ENCODE peak calls at places on chromosomes 7 and 10, in four cellular contexts. One of them, this sample, is unnamed.

GRCh38 chr7:22193361-22194016 is 163.5 kb downstream of the RAPGEF5 start:
- DNase-seq in uterus: peak; percentile 50
- DNase-seq in foreskin keratinocyte: peak; percentile 28
- DNase-seq in kidney: peak; percentile 70
- DNase-seq in this sample: no peak

GRCh38 chr10:69088801-69089501 is 1.0 kb downstream of the SRGN start:
- DNase-seq in uterus: no peak
- DNase-seq in foreskin keratinocyte: no peak
- DNase-seq in kidney: no peak
- DNase-seq in this sample: no peak

GRCh38 chr7:68148440-68148839 is 1151.8 kb downstream of the TYW1 start:
- DNase-seq in uterus: no peak
- DNase-seq in foreskin keratinocyte: no peak
- DNase-seq in kidney: no peak
- DNase-seq in this sample: no peak

GRCh38 chr7:114790526-114790925 is 131.4 kb upstream of the MDFIC start:
- DNase-seq in uterus: no peak
- DNase-seq in foreskin keratinocyte: no peak
- DNase-seq in kidney: no peak
- DNase-seq in this sample: no peak

GRCh38 chr10:96720422-96721206 is at the start of gene PIK3AP1:
- DNase-seq in uterus: peak; percentile 21
- DNase-seq in foreskin keratinocyte: no peak
- DNase-seq in kidney: peak; percentile 85
- DNase-seq in this sample: no peak

GRCh38 chr10:100811261-100811660 is 65.9 kb downstream of the PAX2 start:
- DNase-seq in uterus: no peak
- DNase-seq in foreskin keratinocyte: no peak
- DNase-seq in kidney: no peak
- DNase-seq in this sample: no peak

GRCh38 chr10:112379635-112380296 is 5.8 kb downstream of the ACSL5 start:
- DNase-seq in uterus: no peak
- DNase-seq in foreskin keratinocyte: no peak
- DNase-seq in kidney: no peak
- DNase-seq in this sample: no peak

GRCh38 chr7:76302299-76303056 is at the start of gene HSPB1:
- DNase-seq in uterus: peak; percentile 96
- DNase-seq in foreskin keratinocyte: peak; percentile 90
- DNase-seq in kidney: peak; percentile 98
- DNase-seq in this sample: peak; percentile 80

GRCh38 chr10:7706534-7707073 is 3.5 kb downstream of the ITIH2 start:
- DNase-seq in uterus: no peak
- DNase-seq in foreskin keratinocyte: no peak
- DNase-seq in kidney: no peak
- DNase-seq in this sample: no peak

GRCh38 chr10:110279062-110279986 is 25.4 kb downstream of the SMNDC1 start:
- DNase-seq in uterus: peak; percentile 52
- DNase-seq in foreskin keratinocyte: peak; percentile 46
- DNase-seq in kidney: no peak
- DNase-seq in this sample: no peak

DNA sequence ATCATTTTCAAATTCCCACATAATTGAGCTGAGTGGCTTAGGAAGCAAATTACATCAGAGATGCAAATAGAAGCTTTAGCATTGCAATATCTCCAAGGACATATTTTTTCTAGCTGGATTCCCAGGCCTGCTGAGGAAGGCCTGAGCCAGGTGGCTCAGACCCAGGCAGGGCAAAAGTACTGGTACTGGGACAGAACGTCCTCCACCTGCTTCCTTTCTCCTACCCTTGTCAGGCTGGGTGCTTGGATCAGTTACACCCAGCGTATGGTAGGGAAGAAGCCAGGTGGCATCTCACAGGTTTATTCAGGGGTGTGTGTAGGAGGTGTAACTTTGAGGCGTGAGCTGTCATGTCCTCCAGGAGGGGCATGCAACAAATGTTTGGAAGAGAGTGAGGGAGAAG is 3.0 kb upstream of the PANK1 start:
- DNase-seq in uterus: no peak
- DNase-seq in foreskin keratinocyte: no peak
- DNase-seq in kidney: no peak
- DNase-seq in this sample: no peak
- H3K27ac ChIP-seq in uterus: no peak overlapping the region
- H3K27ac ChIP-seq in foreskin keratinocyte: no peak overlapping the region
- H3K27ac ChIP-seq in kidney: no peak overlapping the region
- H3K27ac ChIP-seq in this sample: no peak overlapping the region

DNA sequence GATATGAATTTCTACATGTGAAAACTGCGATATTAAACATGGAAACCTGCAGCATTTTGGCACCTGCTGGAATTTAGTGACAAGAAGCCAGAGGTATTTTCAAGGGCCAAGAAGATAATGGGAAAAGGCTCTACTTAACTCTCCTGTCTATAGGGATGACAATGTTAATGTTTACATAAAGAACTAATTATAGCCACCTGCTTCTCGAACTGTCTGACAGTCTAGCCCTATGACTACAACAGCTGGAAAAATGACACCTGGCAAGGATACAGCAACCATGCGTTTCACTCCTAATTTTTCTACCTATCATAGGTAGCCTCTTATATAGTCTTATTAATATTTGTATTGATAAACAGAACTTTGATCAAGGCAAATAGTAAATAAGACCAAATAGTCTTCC is 49.6 kb downstream of the MAGI2 start:
- DNase-seq in uterus: no peak
- DNase-seq in foreskin keratinocyte: no peak
- DNase-seq in kidney: no peak
- DNase-seq in this sample: no peak
- H3K27ac ChIP-seq in uterus: no peak overlapping the region
- H3K27ac ChIP-seq in foreskin keratinocyte: no peak overlapping the region
- H3K27ac ChIP-seq in kidney: no peak overlapping the region
- H3K27ac ChIP-seq in this sample: no peak overlapping the region

DNA sequence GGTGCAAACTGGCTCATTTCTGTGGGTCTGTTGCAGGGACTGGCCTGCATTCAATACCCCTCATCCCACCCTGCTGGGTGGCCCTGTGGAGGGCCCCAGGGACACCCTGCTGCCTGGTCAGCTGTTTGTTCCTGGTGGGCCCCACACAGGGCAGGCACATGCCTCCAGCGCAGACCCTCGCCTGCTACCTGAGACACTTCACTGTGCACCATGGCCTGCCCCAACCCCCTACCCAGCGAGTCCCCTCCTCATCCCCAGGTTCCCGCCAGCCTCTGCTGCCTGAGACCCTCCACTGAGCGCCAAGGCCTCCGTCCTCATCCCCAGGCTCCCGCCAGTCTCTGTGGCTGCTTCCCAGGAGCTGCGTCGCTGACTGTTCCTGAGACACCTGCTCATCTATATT is 16.8 kb downstream of the GPR146 start:
- DNase-seq in uterus: no peak
- DNase-seq in foreskin keratinocyte: no peak
- DNase-seq in kidney: peak; percentile 73
- DNase-seq in this sample: no peak
- H3K27ac ChIP-seq in uterus: no peak overlapping the region
- H3K27ac ChIP-seq in foreskin keratinocyte: no peak overlapping the region
- H3K27ac ChIP-seq in kidney: no peak overlapping the region
- H3K27ac ChIP-seq in this sample: no peak overlapping the region

DNA sequence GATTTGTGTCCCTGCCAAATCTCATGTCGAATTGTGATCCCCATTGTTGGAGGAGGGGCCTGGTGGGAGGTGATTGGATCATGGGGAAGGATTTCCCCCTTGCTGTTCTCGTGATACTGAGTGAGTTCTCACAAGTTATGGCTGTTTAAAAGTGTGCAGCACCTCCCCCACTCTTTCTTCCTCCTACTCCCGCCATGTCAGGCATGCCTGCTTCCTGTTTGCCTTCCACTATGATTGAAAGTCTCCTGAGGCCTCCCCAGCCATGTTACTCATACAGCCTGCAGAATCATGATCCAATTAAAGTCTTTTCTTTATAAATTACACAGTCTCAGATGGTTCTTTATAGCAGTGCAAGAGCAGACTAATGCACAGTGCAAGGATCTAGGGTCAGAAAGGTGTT is 75.4 kb downstream of the CALD1 start:
- DNase-seq in uterus: no peak
- DNase-seq in foreskin keratinocyte: no peak
- DNase-seq in kidney: no peak
- DNase-seq in this sample: no peak
- H3K27ac ChIP-seq in uterus: peak overlapping the region; percentile 53
- H3K27ac ChIP-seq in foreskin keratinocyte: no peak overlapping the region
- H3K27ac ChIP-seq in kidney: no peak overlapping the region
- H3K27ac ChIP-seq in this sample: no peak overlapping the region

GRCh38 chr10:70233939-70234300 is 691 bp upstream of the PPA1 start:
- DNase-seq in uterus: no peak
- DNase-seq in foreskin keratinocyte: no peak
- DNase-seq in kidney: no peak
- DNase-seq in this sample: no peak
- H3K27ac ChIP-seq in uterus: peak overlapping the region; percentile 77
- H3K27ac ChIP-seq in foreskin keratinocyte: no peak overlapping the region
- H3K27ac ChIP-seq in kidney: peak overlapping the region; percentile 88
- H3K27ac ChIP-seq in this sample: peak overlapping the region; percentile 70

This sample was measured in epithelial cell of prostate.